ENCODE peak calls at places on chromosomes 12 and 14, in eight cellular contexts. J, V, M, E, Y, Q, U and Z are unnamed samples.

GRCh38 chr12:104694711-104695110 is 238.0 kb downstream of the CHST11 start:
- ATAC-seq in J (no peak), V (no peak), M (no peak), E (no peak), Y (no peak), Q (peak; percentile 44), U (no peak), Z (peak; percentile 65)

GRCh38 chr12:67475725-67476124 is 172.8 kb upstream of the DYRK2 start:
- ATAC-seq in J (no peak), V (no peak), M (no peak), E (no peak), Y (no peak), Q (no peak), U (no peak), Z (no peak)

GRCh38 chr14:69803753-69804152 is 6.7 kb upstream of the SLC10A1 start:
- ATAC-seq in J (peak; percentile 78), V (peak; percentile 65), M (no peak), E (no peak), Y (no peak), Q (no peak), U (no peak), Z (no peak)

GRCh38 chr12:31342314-31342713 is 16.4 kb upstream of the SINHCAF start:
- ATAC-seq in J (no peak), V (no peak), M (no peak), E (no peak), Y (no peak), Q (no peak), U (no peak), Z (no peak)

GRCh38 chr12:124698998-124699305 is 131.5 kb upstream of the NCOR2 start:
- ATAC-seq in J (no peak), V (no peak), M (no peak), E (no peak), Y (no peak), Q (no peak), U (no peak), Z (no peak)

GRCh38 chr12:118835911-118836310 is 145.4 kb upstream of the SRRM4 start:
- ATAC-seq in J (no peak), V (no peak), M (no peak), E (no peak), Y (no peak), Q (no peak), U (no peak), Z (no peak)

GRCh38 chr14:70894868-70895267 is 12.4 kb upstream of the PCNX1 start:
- ATAC-seq in J (no peak), V (peak; percentile 99), M (no peak), E (no peak), Y (no peak), Q (no peak), U (no peak), Z (no peak)

GRCh38 chr14:32230695-32231280 is 27.7 kb upstream of the RNU6-8 start:
- ATAC-seq in J (no peak), V (peak; percentile 34), M (peak; percentile 20), E (no peak), Y (no peak), Q (peak; percentile 27), U (no peak), Z (no peak)

GRCh38 chr14:102901633-102902032 is 20.8 kb upstream of the AMN start:
- ATAC-seq in J (no peak), V (no peak), M (no peak), E (no peak), Y (no peak), Q (no peak), U (no peak), Z (no peak)

GRCh38 chr14:99667821-99668220 is 16.3 kb upstream of the CYP46A1 start:
- ATAC-seq in J (no peak), V (no peak), M (peak; percentile 18), E (no peak), Y (no peak), Q (no peak), U (no peak), Z (no peak)

GRCh38 chr14:37598085-37598972 is 2.9 kb downstream of the TTC6 start:
- ATAC-seq in J (no peak), V (no peak), M (no peak), E (peak; percentile 56), Y (no peak), Q (no peak), U (no peak), Z (no peak)

GRCh38 chr14:61435563-61436337 is 114.4 kb downstream of the PRKCH start:
- ATAC-seq in J (no peak), V (peak; percentile 37), M (no peak), E (no peak), Y (no peak), Q (peak; percentile 38), U (no peak), Z (peak; percentile 44)

GRCh38 chr14:75081835-75082234 is 12.4 kb downstream of the ZC2HC1C start:
- ATAC-seq in J (no peak), V (no peak), M (no peak), E (no peak), Y (no peak), Q (no peak), U (no peak), Z (no peak)

GRCh38 chr14:102764220-102764671 is 13.0 kb upstream of the TRAF3 start:
- ATAC-seq in J (no peak), V (peak; percentile 17), M (no peak), E (no peak), Y (no peak), Q (no peak), U (no peak), Z (no peak)

GRCh38 chr14:89067293-89067972 is 243.0 kb downstream of the TTC8 start:
- ATAC-seq in J (no peak), V (no peak), M (no peak), E (no peak), Y (no peak), Q (no peak), U (no peak), Z (no peak)

GRCh38 chr12:64999157-64999425 is 122.0 kb downstream of the WIF1 start:
- ATAC-seq in J (no peak), V (peak; percentile 19), M (no peak), E (peak; percentile 53), Y (peak; percentile 28), Q (no peak), U (no peak), Z (no peak)

GRCh38 chr12:96219700-96220206 is 25.6 kb downstream of the ELK3 start:
- ATAC-seq in J (peak; percentile 97), V (peak; percentile 60), M (no peak), E (peak; percentile 81), Y (no peak), Q (peak; percentile 37), U (no peak), Z (peak; percentile 20)
- TF ChIP-seq POLR2A in J (no peak), V (no peak), M (no peak), E (no peak), Y (no peak), Q (no peak), U (no peak), Z (no peak)

GRCh38 chr14:87386453-87386980 is 606.5 kb downstream of the GALC start:
- ATAC-seq in J (no peak), V (no peak), M (peak; percentile 22), E (peak; percentile 41), Y (no peak), Q (no peak), U (no peak), Z (no peak)
- H3K9me3 ChIP-seq in J (peaks cover 13% of the 10 kb centered on the region), V (peaks cover 77% of the 10 kb centered on the region), M (no peaks in the 10 kb centered on the region), E (no peaks in the 10 kb centered on the region), Y (no peaks in the 10 kb centered on the region), Q (no peaks in the 10 kb centered on the region), U (no peaks in the 10 kb centered on the region), Z (no peaks in the 10 kb centered on the region)

GRCh38 chr12:33834672-33835071 is 187.6 kb upstream of the ALG10 start:
- ATAC-seq in J (no peak), V (no peak), M (no peak), E (no peak), Y (no peak), Q (no peak), U (no peak), Z (no peak)
- TF ChIP-seq POLR2A in J (no peak), V (no peak), M (no peak), E (no peak), Y (no peak), Q (no peak), U (no peak), Z (no peak)

DNA sequence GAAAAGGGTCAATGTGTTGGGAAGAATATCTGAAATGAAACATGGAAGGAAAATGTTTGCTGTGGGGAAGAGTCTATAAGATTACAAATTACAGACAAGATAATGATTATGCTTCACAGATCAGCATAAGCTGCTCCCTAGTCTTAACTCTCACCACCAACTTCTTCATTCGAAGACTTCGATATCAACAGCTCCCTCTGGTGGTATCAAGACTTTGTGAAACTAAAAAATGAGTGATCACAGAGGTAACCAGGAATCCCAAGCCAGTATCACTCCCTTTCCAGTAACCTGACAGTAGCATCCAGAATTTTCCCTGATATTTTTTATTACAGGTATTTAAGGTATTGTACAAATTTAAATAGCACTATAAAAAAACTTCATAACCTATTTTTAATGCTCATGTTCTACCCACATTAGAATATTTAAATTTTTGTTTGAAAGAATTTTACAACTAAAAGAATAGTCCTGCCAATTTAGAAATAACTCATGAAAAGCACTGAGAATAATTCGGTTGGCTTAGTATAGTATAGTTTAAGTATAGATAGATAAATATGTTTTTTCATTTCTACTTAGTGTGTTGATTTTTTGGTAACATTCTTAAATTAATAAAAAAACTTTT is 84.4 kb downstream of the C2CD5 start:
- ATAC-seq in J (peak; percentile 69), V (peak; percentile 54), M (peak; percentile 76), E (peak; percentile 67), Y (no peak), Q (no peak), U (peak; percentile 33), Z (peak; percentile 50)
- H3K9me3 ChIP-seq in J (no peaks in the 10 kb centered on the region), V (no peaks in the 10 kb centered on the region), M (no peaks in the 10 kb centered on the region), E (no peaks in the 10 kb centered on the region), Y (no peaks in the 10 kb centered on the region), Q (no peaks in the 10 kb centered on the region), U (no peaks in the 10 kb centered on the region), Z (no peaks in the 10 kb centered on the region)